ENCODE peak calls at places on chromosomes 2 and 18, in seven cellular contexts. One of them, this sample, is unnamed.

GRCh38 chr2:240993446-240994160 is 4.8 kb upstream of the SNED1 start:
- DNase-seq in H7: no peak
- DNase-seq in foreskin fibroblast: peak; percentile 35
- DNase-seq in Panc1: no peak
- DNase-seq in stomach: no peak
- DNase-seq in fibroblast of pulmonary artery: no peak
- DNase-seq in BJ: no peak
- DNase-seq in this sample: no peak

GRCh38 chr2:949894-950626 is 589 bp upstream of the SNTG2 start:
- DNase-seq in H7: peak; percentile 90
- DNase-seq in foreskin fibroblast: peak; percentile 25
- DNase-seq in Panc1: no peak
- DNase-seq in stomach: no peak
- DNase-seq in fibroblast of pulmonary artery: no peak
- DNase-seq in BJ: no peak
- DNase-seq in this sample: no peak

GRCh38 chr18:54269924-54270844 is 867 bp downstream of the POLI start:
- DNase-seq in H7: peak; percentile 59
- DNase-seq in foreskin fibroblast: peak; percentile 54
- DNase-seq in Panc1: no peak
- DNase-seq in stomach: peak; percentile 42
- DNase-seq in fibroblast of pulmonary artery: peak; percentile 57
- DNase-seq in BJ: no peak
- DNase-seq in this sample: peak; percentile 68

GRCh38 chr2:205117125-205117524 is 565.2 kb upstream of the NRP2 start:
- DNase-seq in H7: no peak
- DNase-seq in foreskin fibroblast: no peak
- DNase-seq in Panc1: no peak
- DNase-seq in stomach: no peak
- DNase-seq in fibroblast of pulmonary artery: no peak
- DNase-seq in BJ: no peak
- DNase-seq in this sample: no peak

GRCh38 chr2:24824071-24824588 is 30.9 kb downstream of the CENPO start:
- DNase-seq in H7: no peak
- DNase-seq in foreskin fibroblast: no peak
- DNase-seq in Panc1: no peak
- DNase-seq in stomach: peak; percentile 14
- DNase-seq in fibroblast of pulmonary artery: no peak
- DNase-seq in BJ: no peak
- DNase-seq in this sample: no peak

GRCh38 chr2:218259099-218259921 is 1.5 kb upstream of the GPBAR1 start:
- DNase-seq in H7: peak; percentile 26
- DNase-seq in foreskin fibroblast: peak; percentile 88
- DNase-seq in Panc1: no peak
- DNase-seq in stomach: no peak
- DNase-seq in fibroblast of pulmonary artery: peak; percentile 88
- DNase-seq in BJ: no peak
- DNase-seq in this sample: peak; percentile 79

GRCh38 chr2:224041554-224041953 is 2.5 kb upstream of the SERPINE2 start:
- DNase-seq in H7: no peak
- DNase-seq in foreskin fibroblast: no peak
- DNase-seq in Panc1: no peak
- DNase-seq in stomach: no peak
- DNase-seq in fibroblast of pulmonary artery: no peak
- DNase-seq in BJ: no peak
- DNase-seq in this sample: no peak

GRCh38 chr2:99880148-99880983 is 262.0 kb downstream of the AFF3 start:
- DNase-seq in H7: no peak
- DNase-seq in foreskin fibroblast: peak; percentile 52
- DNase-seq in Panc1: peak; percentile 84
- DNase-seq in stomach: no peak
- DNase-seq in fibroblast of pulmonary artery: peak; percentile 58
- DNase-seq in BJ: peak; percentile 70
- DNase-seq in this sample: peak; percentile 74

GRCh38 chr18:13276530-13277520 is 58.3 kb downstream of the LDLRAD4 start:
- DNase-seq in H7: no peak
- DNase-seq in foreskin fibroblast: no peak
- DNase-seq in Panc1: no peak
- DNase-seq in stomach: no peak
- DNase-seq in fibroblast of pulmonary artery: no peak
- DNase-seq in BJ: no peak
- DNase-seq in this sample: peak; percentile 5

GRCh38 chr2:158497486-158497885 is 40.7 kb downstream of the PKP4 start:
- DNase-seq in H7: no peak
- DNase-seq in foreskin fibroblast: no peak
- DNase-seq in Panc1: no peak
- DNase-seq in stomach: no peak
- DNase-seq in fibroblast of pulmonary artery: peak; percentile 39
- DNase-seq in BJ: no peak
- DNase-seq in this sample: no peak

GRCh38 chr2:103292570-103293265 is 530.9 kb downstream of the TMEM182 start:
- DNase-seq in H7: no peak
- DNase-seq in foreskin fibroblast: no peak
- DNase-seq in Panc1: no peak
- DNase-seq in stomach: no peak
- DNase-seq in fibroblast of pulmonary artery: no peak
- DNase-seq in BJ: no peak
- DNase-seq in this sample: no peak

GRCh38 chr2:9378433-9379371 is 44.6 kb downstream of the ITGB1BP1 start:
- DNase-seq in H7: peak; percentile 56
- DNase-seq in foreskin fibroblast: peak; percentile 93
- DNase-seq in Panc1: no peak
- DNase-seq in stomach: no peak
- DNase-seq in fibroblast of pulmonary artery: peak; percentile 85
- DNase-seq in BJ: no peak
- DNase-seq in this sample: peak; percentile 84

GRCh38 chr2:45575881-45576280 is 35.2 kb downstream of the SRBD1 start:
- DNase-seq in H7: no peak
- DNase-seq in foreskin fibroblast: no peak
- DNase-seq in Panc1: no peak
- DNase-seq in stomach: no peak
- DNase-seq in fibroblast of pulmonary artery: no peak
- DNase-seq in BJ: no peak
- DNase-seq in this sample: no peak

GRCh38 chr2:15399241-15399640 is 161.9 kb downstream of the NBAS start:
- DNase-seq in H7: no peak
- DNase-seq in foreskin fibroblast: no peak
- DNase-seq in Panc1: no peak
- DNase-seq in stomach: no peak
- DNase-seq in fibroblast of pulmonary artery: no peak
- DNase-seq in BJ: no peak
- DNase-seq in this sample: no peak

GRCh38 chr18:78792094-78792493 is 187.5 kb upstream of the SALL3 start:
- DNase-seq in H7: no peak
- DNase-seq in foreskin fibroblast: no peak
- DNase-seq in Panc1: no peak
- DNase-seq in stomach: no peak
- DNase-seq in fibroblast of pulmonary artery: no peak
- DNase-seq in BJ: no peak
- DNase-seq in this sample: no peak

GRCh38 chr2:160061533-160062282 is 707 bp downstream of the PLA2R1 start:
- DNase-seq in H7: no peak
- DNase-seq in foreskin fibroblast: peak; percentile 35
- DNase-seq in Panc1: no peak
- DNase-seq in stomach: no peak
- DNase-seq in fibroblast of pulmonary artery: peak; percentile 6
- DNase-seq in BJ: no peak
- DNase-seq in this sample: no peak

GRCh38 chr2:160063895-160064577 is 1.6 kb upstream of the PLA2R1 start:
- DNase-seq in H7: no peak
- DNase-seq in foreskin fibroblast: no peak
- DNase-seq in Panc1: no peak
- DNase-seq in stomach: no peak
- DNase-seq in fibroblast of pulmonary artery: no peak
- DNase-seq in BJ: no peak
- DNase-seq in this sample: no peak

GRCh38 chr2:160063266-160063665 is 851 bp upstream of the PLA2R1 start:
- DNase-seq in H7: no peak
- DNase-seq in foreskin fibroblast: no peak
- DNase-seq in Panc1: no peak
- DNase-seq in stomach: no peak
- DNase-seq in fibroblast of pulmonary artery: no peak
- DNase-seq in BJ: no peak
- DNase-seq in this sample: no peak

GRCh38 chr2:160060297-160060696 is 2.1 kb downstream of the PLA2R1 start:
- DNase-seq in H7: no peak
- DNase-seq in foreskin fibroblast: no peak
- DNase-seq in Panc1: no peak
- DNase-seq in stomach: no peak
- DNase-seq in fibroblast of pulmonary artery: no peak
- DNase-seq in BJ: no peak
- DNase-seq in this sample: no peak

GRCh38 chr2:160062283-160063005 is at the start of gene PLA2R1:
- DNase-seq in H7: peak; percentile 86
- DNase-seq in foreskin fibroblast: peak; percentile 77
- DNase-seq in Panc1: no peak
- DNase-seq in stomach: peak; percentile 34
- DNase-seq in fibroblast of pulmonary artery: peak; percentile 47
- DNase-seq in BJ: no peak
- DNase-seq in this sample: peak; percentile 75
- H3K4me3 ChIP-seq in H7: peak within 1 kb of the TSS; percentile 62
- H3K4me3 ChIP-seq in foreskin fibroblast: peak within 1 kb of the TSS; percentile 72
- H3K4me3 ChIP-seq in Panc1: peak within 1 kb of the TSS; percentile 61
- H3K4me3 ChIP-seq in stomach: peak within 1 kb of the TSS; percentile 79
- H3K4me3 ChIP-seq in fibroblast of pulmonary artery: peak within 1 kb of the TSS; percentile 70
- H3K4me3 ChIP-seq in BJ: peak within 1 kb of the TSS; percentile 81
- H3K4me3 ChIP-seq in this sample: peak within 1 kb of the TSS; percentile 80

GRCh38 chr2:84879595-84880394 is 1.1 kb downstream of the TRABD2A start:
- DNase-seq in H7: peak; percentile 60
- DNase-seq in foreskin fibroblast: no peak
- DNase-seq in Panc1: no peak
- DNase-seq in stomach: no peak
- DNase-seq in fibroblast of pulmonary artery: no peak
- DNase-seq in BJ: no peak
- DNase-seq in this sample: no peak
- H3K4me3 ChIP-seq in H7: peak overlapping the region; percentile 60
- H3K4me3 ChIP-seq in foreskin fibroblast: peak overlapping the region; percentile 58
- H3K4me3 ChIP-seq in Panc1: peak overlapping the region; percentile 46
- H3K4me3 ChIP-seq in stomach: peak overlapping the region; percentile 76
- H3K4me3 ChIP-seq in fibroblast of pulmonary artery: peak overlapping the region; percentile 61
- H3K4me3 ChIP-seq in BJ: no peak overlapping the region
- H3K4me3 ChIP-seq in this sample: peak overlapping the region; percentile 61

GRCh38 chr2:232928564-232929302 is 58.7 kb downstream of the SNORC start:
- DNase-seq in H7: peak; percentile 79
- DNase-seq in foreskin fibroblast: no peak
- DNase-seq in Panc1: no peak
- DNase-seq in stomach: no peak
- DNase-seq in fibroblast of pulmonary artery: no peak
- DNase-seq in BJ: no peak
- DNase-seq in this sample: no peak

GRCh38 chr2:232926448-232927040 is 56.5 kb downstream of the SNORC start:
- DNase-seq in H7: peak; percentile 78
- DNase-seq in foreskin fibroblast: no peak
- DNase-seq in Panc1: no peak
- DNase-seq in stomach: no peak
- DNase-seq in fibroblast of pulmonary artery: no peak
- DNase-seq in BJ: no peak
- DNase-seq in this sample: no peak

GRCh38 chr2:232927793-232928563 is 57.9 kb downstream of the SNORC start:
- DNase-seq in H7: peak; percentile 94
- DNase-seq in foreskin fibroblast: no peak
- DNase-seq in Panc1: no peak
- DNase-seq in stomach: no peak
- DNase-seq in fibroblast of pulmonary artery: no peak
- DNase-seq in BJ: no peak
- DNase-seq in this sample: no peak

GRCh38 chr2:232925769-232926163 is 55.7 kb downstream of the SNORC start:
- DNase-seq in H7: peak; percentile 60
- DNase-seq in foreskin fibroblast: no peak
- DNase-seq in Panc1: no peak
- DNase-seq in stomach: no peak
- DNase-seq in fibroblast of pulmonary artery: no peak
- DNase-seq in BJ: no peak
- DNase-seq in this sample: no peak

DNA sequence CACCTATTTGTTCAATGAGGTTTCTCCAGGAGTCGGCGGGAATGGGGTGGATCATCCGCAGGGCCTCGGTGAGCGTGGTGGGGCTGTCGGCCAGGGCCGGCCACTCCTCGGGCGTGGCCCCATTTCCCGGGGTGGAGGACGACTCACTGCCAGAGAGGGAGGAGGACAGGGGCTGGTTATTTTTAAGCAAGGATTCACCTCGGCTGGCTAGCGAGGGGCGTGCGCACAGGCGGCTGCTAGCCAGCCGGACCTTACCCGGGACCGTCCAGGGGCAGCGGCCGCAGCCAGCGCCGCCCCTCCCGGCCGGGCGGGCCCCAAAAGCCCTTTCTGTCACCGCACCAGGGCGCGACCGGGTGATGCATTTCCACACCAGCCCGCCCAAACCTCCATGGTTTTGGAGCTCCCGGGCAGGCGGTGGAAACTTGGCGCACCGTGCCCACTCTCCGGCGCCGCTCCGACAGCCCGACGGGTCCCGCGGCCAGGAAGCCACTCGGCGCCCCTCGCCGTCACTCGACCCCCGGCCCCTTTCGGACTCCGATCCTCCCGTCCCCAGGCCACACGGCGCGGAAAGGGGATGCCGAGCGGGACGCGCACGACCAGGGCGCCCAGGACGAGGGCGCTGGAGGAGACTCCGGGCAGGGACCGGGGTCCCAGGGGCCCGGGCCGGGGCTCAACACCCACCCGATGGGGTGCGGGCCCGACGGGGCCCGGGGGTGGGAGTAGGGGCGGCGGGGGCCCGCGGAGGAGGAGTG is 57.2 kb downstream of the SNORC start:
- DNase-seq in H7: peak; percentile 74
- DNase-seq in foreskin fibroblast: peak; percentile 51
- DNase-seq in Panc1: no peak
- DNase-seq in stomach: no peak
- DNase-seq in fibroblast of pulmonary artery: no peak
- DNase-seq in BJ: no peak
- DNase-seq in this sample: no peak
- H3K4me3 ChIP-seq in H7: peak overlapping the region; percentile 32
- H3K4me3 ChIP-seq in foreskin fibroblast: peak overlapping the region; percentile 7
- H3K4me3 ChIP-seq in Panc1: peak overlapping the region; percentile 46
- H3K4me3 ChIP-seq in stomach: peak overlapping the region; percentile 61
- H3K4me3 ChIP-seq in fibroblast of pulmonary artery: no peak overlapping the region
- H3K4me3 ChIP-seq in BJ: no peak overlapping the region
- H3K4me3 ChIP-seq in this sample: no peak overlapping the region

GRCh38 chr2:144645055-144645778 is 125.3 kb upstream of the ZEB2 start:
- DNase-seq in H7: no peak
- DNase-seq in foreskin fibroblast: peak; percentile 72
- DNase-seq in Panc1: no peak
- DNase-seq in stomach: no peak
- DNase-seq in fibroblast of pulmonary artery: no peak
- DNase-seq in BJ: no peak
- DNase-seq in this sample: peak; percentile 54

GRCh38 chr2:144642892-144643291 is 123.0 kb upstream of the ZEB2 start:
- DNase-seq in H7: no peak
- DNase-seq in foreskin fibroblast: no peak
- DNase-seq in Panc1: no peak
- DNase-seq in stomach: no peak
- DNase-seq in fibroblast of pulmonary artery: no peak
- DNase-seq in BJ: no peak
- DNase-seq in this sample: no peak

GRCh38 chr2:144643537-144644336 is 123.8 kb upstream of the ZEB2 start:
- DNase-seq in H7: no peak
- DNase-seq in foreskin fibroblast: no peak
- DNase-seq in Panc1: no peak
- DNase-seq in stomach: no peak
- DNase-seq in fibroblast of pulmonary artery: no peak
- DNase-seq in BJ: no peak
- DNase-seq in this sample: peak; percentile 60

GRCh38 chr2:144644549-144644948 is 124.6 kb upstream of the ZEB2 start:
- DNase-seq in H7: no peak
- DNase-seq in foreskin fibroblast: no peak
- DNase-seq in Panc1: no peak
- DNase-seq in stomach: no peak
- DNase-seq in fibroblast of pulmonary artery: no peak
- DNase-seq in BJ: no peak
- DNase-seq in this sample: no peak

GRCh38 chr2:144642106-144642505 is 122.2 kb upstream of the ZEB2 start:
- DNase-seq in H7: no peak
- DNase-seq in foreskin fibroblast: no peak
- DNase-seq in Panc1: no peak
- DNase-seq in stomach: no peak
- DNase-seq in fibroblast of pulmonary artery: no peak
- DNase-seq in BJ: no peak
- DNase-seq in this sample: no peak
- H3K4me3 ChIP-seq in H7: no peak overlapping the region
- H3K4me3 ChIP-seq in foreskin fibroblast: no peak overlapping the region
- H3K4me3 ChIP-seq in Panc1: no peak overlapping the region
- H3K4me3 ChIP-seq in stomach: no peak overlapping the region
- H3K4me3 ChIP-seq in fibroblast of pulmonary artery: no peak overlapping the region
- H3K4me3 ChIP-seq in BJ: no peak overlapping the region
- H3K4me3 ChIP-seq in this sample: no peak overlapping the region

This sample was measured in choroid plexus epithelial cell.